ENCODE peak calls at places on chromosomes 7 and 10, in six cellular contexts. J is hepatocyte, C is IMR-90, E is progenitor cell of endocrine pancreas, N is T-cell, D is fibroblast of the conjunctiva. Z is an unnamed sample.

GRCh38 chr10:103843854-103844567 is 11.4 kb downstream of the SH3PXD2A start:
- DNase-seq in J (no peak), C (peak; percentile 39), D (peak; percentile 67), E (no peak), N (no peak), Z (no peak)

GRCh38 chr10:50395279-50395678 is 144.0 kb upstream of the ASAH2 start:
- DNase-seq in D (peak; percentile 44), C (peak; percentile 44), N (no peak), E (no peak), J (peak; percentile 32), Z (no peak)

GRCh38 chr7:39702133-39702532 is 78.8 kb downstream of the RALA start:
- DNase-seq in D (no peak), N (no peak), J (no peak), E (no peak), C (peak; percentile 86), Z (no peak)

GRCh38 chr10:133199488-133199885 is 30.5 kb upstream of the UTF1 start:
- DNase-seq in E (no peak), N (no peak), D (no peak), C (no peak), J (no peak), Z (no peak)

GRCh38 chr10:95374597-95375209 is 83.9 kb upstream of the PDLIM1 start:
- DNase-seq in E (peak; percentile 65), J (peak; percentile 89), N (no peak), C (peak; percentile 57), D (peak; percentile 51), Z (peak; percentile 78)

GRCh38 chr10:100715101-100715444 is 30.3 kb upstream of the PAX2 start:
- DNase-seq in N (no peak), D (no peak), C (no peak), J (no peak), E (no peak), Z (no peak)

GRCh38 chr10:106711313-106711906 is 453.1 kb downstream of the SORCS1 start:
- DNase-seq in D (peak; percentile 14), E (no peak), C (no peak), J (peak; percentile 65), N (no peak), Z (peak; percentile 69)

GRCh38 chr10:96257944-96258343 is 13.4 kb downstream of the BLNK start:
- DNase-seq in E (no peak), D (no peak), C (no peak), J (no peak), N (no peak), Z (no peak)

GRCh38 chr10:63605568-63605967 is 84.4 kb downstream of the REEP3 start:
- DNase-seq in E (no peak), J (peak; percentile 77), N (no peak), C (peak; percentile 41), D (no peak), Z (no peak)

GRCh38 chr7:5491251-5492044 is 67.8 kb upstream of the TNRC18 start:
- DNase-seq in E (no peak), C (no peak), J (no peak), N (no peak), D (no peak), Z (no peak)

GRCh38 chr10:132868995-132869394 is 73.4 kb downstream of the CFAP46 start:
- DNase-seq in J (no peak), N (no peak), C (no peak), E (peak; percentile 4), D (no peak), Z (no peak)

GRCh38 chr10:47311193-47311899 is 10.9 kb upstream of the GDF2 start:
- DNase-seq in E (no peak), J (no peak), D (no peak), C (no peak), N (peak; percentile 68), Z (peak; percentile 18)